ENCODE peak calls at places on chromosomes 2 and 18, in four cellular contexts. G, M, Y and W are unnamed samples.

GRCh38 chr2:118443596-118443995 is 355.3 kb downstream of the INSIG2 start:
- DNase-seq in G (peak; percentile 92), M (peak; percentile 21), Y (peak; percentile 93), W (no peak)

GRCh38 chr18:6280344-6280743 is 134.4 kb downstream of the L3MBTL4 start:
- DNase-seq in G (no peak), M (no peak), Y (no peak), W (no peak)

GRCh38 chr2:209425082-209426071 is 1.5 kb downstream of the MAP2 start:
- DNase-seq in G (peak; percentile 36), M (peak; percentile 41), Y (peak; percentile 51), W (peak; percentile 43)

GRCh38 chr2:161096336-161096735 is 63.9 kb upstream of the TANK start:
- DNase-seq in G (no peak), M (no peak), Y (peak; percentile 23), W (no peak)

GRCh38 chr18:39313992-39314391 is 1748.4 kb upstream of the CELF4 start:
- DNase-seq in G (no peak), M (no peak), Y (no peak), W (no peak)

GRCh38 chr2:177984739-177985138 is 87.8 kb downstream of the PDE11A start:
- DNase-seq in G (peak; percentile 43), M (no peak), Y (peak; percentile 55), W (peak; percentile 68)

GRCh38 chr2:48601349-48601748 is 16.3 kb upstream of the GTF2A1L start:
- DNase-seq in G (peak; percentile 17), M (peak; percentile 50), Y (peak; percentile 35), W (no peak)

GRCh38 chr2:219728993-219729487 is 101.6 kb downstream of the SLC4A3 start:
- DNase-seq in G (peak; percentile 76), M (peak; percentile 51), Y (peak; percentile 78), W (no peak)

GRCh38 chr2:28665041-28665704 is 86.5 kb upstream of the PPP1CB start:
- DNase-seq in G (peak; percentile 77), M (no peak), Y (peak; percentile 85), W (peak; percentile 67)

GRCh38 chr2:27622921-27623384 is 5.9 kb downstream of the CCDC121 start:
- DNase-seq in G (peak; percentile 98), M (no peak), Y (peak; percentile 98), W (peak; percentile 85)

GRCh38 chr2:70789304-70790078 is 952 bp downstream of the FIGLA start:
- DNase-seq in G (peak; percentile 32), M (peak; percentile 82), Y (peak; percentile 50), W (peak; percentile 19)

DNA sequence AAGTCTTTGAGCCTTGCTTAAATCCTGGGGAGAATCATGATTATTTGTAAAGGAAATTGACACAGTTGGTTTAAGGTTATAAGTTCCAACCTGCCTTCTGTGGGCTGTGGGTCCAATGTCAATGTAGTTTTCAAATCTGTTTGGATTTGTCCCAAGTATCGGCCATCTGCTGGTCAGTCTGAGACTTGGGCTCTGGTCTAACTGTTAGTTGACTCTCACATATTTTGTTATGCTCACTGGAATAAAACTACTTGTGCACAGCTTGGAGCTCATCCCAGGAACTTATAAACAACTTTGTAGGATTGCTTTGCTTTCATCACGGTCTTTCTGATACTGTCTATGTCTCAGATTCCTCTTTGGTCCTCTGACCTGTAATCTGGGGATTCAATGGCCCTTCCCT is 1026.2 kb upstream of the ZEB2 start:
- DNase-seq in G (no peak), M (no peak), Y (peak; percentile 6), W (peak; percentile 20)
- TF ChIP-seq CTCF in G (peak; percentile 47), M (no peak), Y (peak; percentile 40), W (peak; percentile 71)

GRCh38 chr2:65070172-65070830 is 14.1 kb downstream of the CEP68 start:
- DNase-seq in G (peak; percentile 43), M (peak; percentile 24), Y (peak; percentile 54), W (peak; percentile 66)
- TF ChIP-seq CTCF in G (no peak), M (no peak), Y (peak; percentile 26), W (peak; percentile 56)

GRCh38 chr2:127133793-127134192 is 26.8 kb upstream of the BIN1 start:
- DNase-seq in G (no peak), M (no peak), Y (no peak), W (no peak)

GRCh38 chr2:127125821-127126220 is 18.9 kb upstream of the BIN1 start:
- DNase-seq in G (no peak), M (no peak), Y (no peak), W (no peak)

GRCh38 chr2:127128508-127128907 is 21.6 kb upstream of the BIN1 start:
- DNase-seq in G (no peak), M (no peak), Y (no peak), W (no peak)

GRCh38 chr2:127134235-127134634 is 27.3 kb upstream of the BIN1 start:
- DNase-seq in G (no peak), M (no peak), Y (no peak), W (no peak)

GRCh38 chr2:127130421-127130820 is 23.5 kb upstream of the BIN1 start:
- DNase-seq in G (no peak), M (no peak), Y (no peak), W (no peak)
- TF ChIP-seq CTCF in G (no peak), M (no peak), Y (no peak), W (peak; percentile 52)

DNA sequence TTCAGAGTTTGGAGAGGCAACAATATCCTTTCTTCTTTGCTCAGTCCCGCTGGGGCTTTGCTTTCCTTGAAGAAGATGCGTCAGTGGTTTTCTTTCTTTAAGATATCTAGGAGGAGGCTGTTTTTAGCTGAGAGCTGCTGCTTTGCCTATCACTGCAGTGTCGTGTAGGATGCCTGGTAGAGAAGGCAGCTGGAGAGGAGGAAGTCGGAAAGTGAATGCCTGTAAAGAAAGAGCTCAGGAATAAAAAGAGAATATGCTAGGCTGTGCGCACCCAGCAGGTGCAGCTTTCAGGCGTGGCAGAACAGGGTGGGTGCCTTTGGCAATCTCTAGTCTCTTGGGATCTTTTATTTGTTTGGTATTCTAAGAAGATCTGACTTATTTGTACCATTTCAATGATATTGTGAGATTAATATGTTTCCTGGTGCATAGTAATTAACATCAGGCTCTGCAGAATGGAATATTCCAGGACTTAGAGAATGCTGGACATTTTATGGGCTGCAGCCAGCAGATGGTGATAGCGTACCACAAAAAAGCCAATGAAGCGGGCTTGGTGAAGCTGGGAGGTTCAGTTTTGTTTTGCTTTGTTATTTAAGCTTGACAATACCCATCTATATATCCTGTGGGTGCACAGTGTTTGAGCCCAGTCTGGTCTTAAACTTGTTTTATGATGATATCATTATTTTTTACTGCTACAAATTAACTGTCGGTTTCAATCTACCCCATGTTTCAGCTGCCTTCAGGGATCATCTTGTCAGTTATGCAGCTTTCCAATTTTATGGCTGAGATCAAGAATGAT is 34.9 kb downstream of the CAVIN2 start:
- DNase-seq in G (peak; percentile 36), M (peak; percentile 62), Y (peak; percentile 59), W (peak; percentile 52)
- TF ChIP-seq CTCF in G (peak; percentile 95), M (peak; percentile 64), Y (peak; percentile 85), W (peak; percentile 88)

DNA sequence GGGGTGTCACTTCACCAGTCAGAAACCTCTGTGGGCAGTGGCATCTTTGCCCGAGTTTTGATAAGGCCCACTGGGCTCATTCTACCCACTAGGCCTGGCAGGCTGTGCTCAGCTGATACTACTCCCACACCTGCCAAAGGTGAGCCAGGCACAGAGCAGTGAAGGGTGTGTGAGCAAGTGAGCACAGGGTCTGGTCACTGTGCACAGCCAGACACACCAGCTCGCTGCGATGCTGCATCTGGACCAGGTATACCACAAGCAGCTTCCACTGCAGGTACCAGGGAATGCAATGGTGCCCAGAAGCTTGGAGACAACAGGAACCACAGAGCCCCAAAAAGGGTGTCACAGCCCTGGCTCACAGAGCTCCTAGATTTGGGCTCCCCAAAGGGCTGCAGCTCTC is 40.6 kb upstream of the CBLN2 start:
- DNase-seq in G (no peak), M (no peak), Y (no peak), W (no peak)
- TF ChIP-seq CTCF in G (no peak), M (no peak), Y (no peak), W (no peak)